ENCODE peak calls at places on chromosome 21, in nine cellular contexts. One of them, this sample, is unnamed.

GRCh38 chr21:43758132-43758619 is 17.9 kb downstream of the CSTB start:
- DNase-seq in progenitor cell of endocrine pancreas: no peak
- DNase-seq in CD8-positive, alpha-beta T cell: no peak
- DNase-seq in mammary epithelial cell: peak
- DNase-seq in left ventricle myocardium inferior: no peak
- DNase-seq in Panc1: no peak
- DNase-seq in GM10248: no peak
- DNase-seq in astrocyte of the spinal cord: peak
- DNase-seq in glutamatergic neuron: peak
- DNase-seq in this sample: no peak

GRCh38 chr21:24290151-24290833 is 1317.0 kb downstream of the MRPL39 start:
- DNase-seq in mammary epithelial cell: no peak
- DNase-seq in astrocyte of the spinal cord: no peak
- DNase-seq in left ventricle myocardium inferior: no peak
- DNase-seq in CD8-positive, alpha-beta T cell: peak
- DNase-seq in Panc1: no peak
- DNase-seq in progenitor cell of endocrine pancreas: no peak
- DNase-seq in glutamatergic neuron: no peak
- DNase-seq in GM10248: no peak
- DNase-seq in this sample: no peak

GRCh38 chr21:39066829-39067785 is 116.1 kb downstream of the PSMG1 start:
- DNase-seq in glutamatergic neuron: no peak
- DNase-seq in Panc1: no peak
- DNase-seq in left ventricle myocardium inferior: no peak
- DNase-seq in CD8-positive, alpha-beta T cell: no peak
- DNase-seq in mammary epithelial cell: no peak
- DNase-seq in astrocyte of the spinal cord: no peak
- DNase-seq in progenitor cell of endocrine pancreas: no peak
- DNase-seq in GM10248: no peak
- DNase-seq in this sample: no peak

GRCh38 chr21:15617968-15618367 is 111.8 kb upstream of the USP25 start:
- DNase-seq in astrocyte of the spinal cord: peak
- DNase-seq in progenitor cell of endocrine pancreas: no peak
- DNase-seq in left ventricle myocardium inferior: no peak
- DNase-seq in glutamatergic neuron: no peak
- DNase-seq in CD8-positive, alpha-beta T cell: no peak
- DNase-seq in GM10248: no peak
- DNase-seq in Panc1: no peak
- DNase-seq in mammary epithelial cell: peak
- DNase-seq in this sample: no peak

GRCh38 chr21:37484535-37485474 is 118.2 kb downstream of the DYRK1A start:
- DNase-seq in glutamatergic neuron: no peak
- DNase-seq in CD8-positive, alpha-beta T cell: no peak
- DNase-seq in progenitor cell of endocrine pancreas: no peak
- DNase-seq in Panc1: no peak
- DNase-seq in left ventricle myocardium inferior: no peak
- DNase-seq in GM10248: no peak
- DNase-seq in mammary epithelial cell: peak
- DNase-seq in astrocyte of the spinal cord: no peak
- DNase-seq in this sample: no peak

GRCh38 chr21:21740207-21740606 is 742.0 kb downstream of the NCAM2 start:
- DNase-seq in mammary epithelial cell: no peak
- DNase-seq in left ventricle myocardium inferior: no peak
- DNase-seq in CD8-positive, alpha-beta T cell: no peak
- DNase-seq in glutamatergic neuron: no peak
- DNase-seq in Panc1: no peak
- DNase-seq in progenitor cell of endocrine pancreas: no peak
- DNase-seq in astrocyte of the spinal cord: no peak
- DNase-seq in GM10248: no peak
- DNase-seq in this sample: no peak

GRCh38 chr21:45358261-45358670 is 46.7 kb upstream of the COL18A1 start:
- DNase-seq in glutamatergic neuron: no peak
- DNase-seq in progenitor cell of endocrine pancreas: no peak
- DNase-seq in astrocyte of the spinal cord: no peak
- DNase-seq in Panc1: no peak
- DNase-seq in GM10248: no peak
- DNase-seq in left ventricle myocardium inferior: no peak
- DNase-seq in mammary epithelial cell: no peak
- DNase-seq in CD8-positive, alpha-beta T cell: no peak
- DNase-seq in this sample: no peak

GRCh38 chr21:37338671-37339526 is 27.7 kb upstream of the DYRK1A start:
- DNase-seq in GM10248: no peak
- DNase-seq in glutamatergic neuron: no peak
- DNase-seq in astrocyte of the spinal cord: peak
- DNase-seq in mammary epithelial cell: peak
- DNase-seq in Panc1: peak
- DNase-seq in left ventricle myocardium inferior: peak
- DNase-seq in CD8-positive, alpha-beta T cell: no peak
- DNase-seq in progenitor cell of endocrine pancreas: no peak
- DNase-seq in this sample: no peak

GRCh38 chr21:44758141-44758561 is 43.5 kb downstream of the UBE2G2 start:
- DNase-seq in left ventricle myocardium inferior: no peak
- DNase-seq in progenitor cell of endocrine pancreas: peak
- DNase-seq in GM10248: no peak
- DNase-seq in astrocyte of the spinal cord: no peak
- DNase-seq in CD8-positive, alpha-beta T cell: no peak
- DNase-seq in Panc1: no peak
- DNase-seq in mammary epithelial cell: no peak
- DNase-seq in glutamatergic neuron: no peak
- DNase-seq in this sample: no peak

GRCh38 chr21:32256873-32257620 is 21.8 kb downstream of the MIS18A start:
- DNase-seq in progenitor cell of endocrine pancreas: no peak
- DNase-seq in left ventricle myocardium inferior: peak
- DNase-seq in GM10248: no peak
- DNase-seq in CD8-positive, alpha-beta T cell: no peak
- DNase-seq in mammary epithelial cell: peak
- DNase-seq in astrocyte of the spinal cord: peak
- DNase-seq in Panc1: no peak
- DNase-seq in glutamatergic neuron: peak
- DNase-seq in this sample: no peak

GRCh38 chr21:14617040-14617393 is 70.9 kb upstream of the SAMSN1 start:
- DNase-seq in glutamatergic neuron: no peak
- DNase-seq in astrocyte of the spinal cord: no peak
- DNase-seq in GM10248: no peak
- DNase-seq in left ventricle myocardium inferior: no peak
- DNase-seq in mammary epithelial cell: no peak
- DNase-seq in Panc1: no peak
- DNase-seq in progenitor cell of endocrine pancreas: no peak
- DNase-seq in CD8-positive, alpha-beta T cell: no peak
- DNase-seq in this sample: no peak

GRCh38 chr21:15421947-15422346 is 307.8 kb upstream of the USP25 start:
- DNase-seq in left ventricle myocardium inferior: no peak
- DNase-seq in Panc1: no peak
- DNase-seq in progenitor cell of endocrine pancreas: no peak
- DNase-seq in mammary epithelial cell: peak
- DNase-seq in astrocyte of the spinal cord: no peak
- DNase-seq in CD8-positive, alpha-beta T cell: no peak
- DNase-seq in GM10248: no peak
- DNase-seq in glutamatergic neuron: no peak
- DNase-seq in this sample: no peak

GRCh38 chr21:44836666-44837471 is 19.0 kb upstream of the SUMO3 start:
- DNase-seq in CD8-positive, alpha-beta T cell: no peak
- DNase-seq in progenitor cell of endocrine pancreas: no peak
- DNase-seq in mammary epithelial cell: peak
- DNase-seq in glutamatergic neuron: peak
- DNase-seq in astrocyte of the spinal cord: no peak
- DNase-seq in GM10248: no peak
- DNase-seq in left ventricle myocardium inferior: no peak
- DNase-seq in Panc1: no peak
- DNase-seq in this sample: no peak

GRCh38 chr21:43209575-43210453 is 41.0 kb downstream of the CRYAA start:
- DNase-seq in GM10248: no peak
- DNase-seq in mammary epithelial cell: no peak
- DNase-seq in glutamatergic neuron: no peak
- DNase-seq in CD8-positive, alpha-beta T cell: no peak
- DNase-seq in progenitor cell of endocrine pancreas: peak
- DNase-seq in Panc1: peak
- DNase-seq in astrocyte of the spinal cord: peak
- DNase-seq in left ventricle myocardium inferior: no peak
- DNase-seq in this sample: no peak

GRCh38 chr21:37231247-37231645 is 35.9 kb downstream of the VPS26C start:
- DNase-seq in mammary epithelial cell: no peak
- DNase-seq in progenitor cell of endocrine pancreas: no peak
- DNase-seq in GM10248: no peak
- DNase-seq in left ventricle myocardium inferior: no peak
- DNase-seq in Panc1: no peak
- DNase-seq in CD8-positive, alpha-beta T cell: no peak
- DNase-seq in astrocyte of the spinal cord: no peak
- DNase-seq in glutamatergic neuron: no peak
- DNase-seq in this sample: no peak

GRCh38 chr21:14762734-14763694 is 216.9 kb upstream of the SAMSN1 start:
- DNase-seq in mammary epithelial cell: no peak
- DNase-seq in CD8-positive, alpha-beta T cell: no peak
- DNase-seq in astrocyte of the spinal cord: no peak
- DNase-seq in progenitor cell of endocrine pancreas: no peak
- DNase-seq in Panc1: no peak
- DNase-seq in glutamatergic neuron: no peak
- DNase-seq in GM10248: peak
- DNase-seq in left ventricle myocardium inferior: no peak
- DNase-seq in this sample: no peak

GRCh38 chr21:37565530-37566223 is 199.1 kb downstream of the DYRK1A start:
- DNase-seq in GM10248: no peak
- DNase-seq in CD8-positive, alpha-beta T cell: no peak
- DNase-seq in mammary epithelial cell: no peak
- DNase-seq in progenitor cell of endocrine pancreas: no peak
- DNase-seq in Panc1: no peak
- DNase-seq in glutamatergic neuron: no peak
- DNase-seq in astrocyte of the spinal cord: peak
- DNase-seq in left ventricle myocardium inferior: no peak
- DNase-seq in this sample: no peak

GRCh38 chr21:40331182-40331581 is 463.9 kb downstream of the PCP4 start:
- DNase-seq in left ventricle myocardium inferior: no peak
- DNase-seq in GM10248: no peak
- DNase-seq in glutamatergic neuron: no peak
- DNase-seq in mammary epithelial cell: no peak
- DNase-seq in Panc1: no peak
- DNase-seq in astrocyte of the spinal cord: no peak
- DNase-seq in CD8-positive, alpha-beta T cell: no peak
- DNase-seq in progenitor cell of endocrine pancreas: no peak
- DNase-seq in this sample: no peak

GRCh38 chr21:46033410-46034404 is 52.1 kb downstream of the COL6A1 start:
- DNase-seq in progenitor cell of endocrine pancreas: no peak
- DNase-seq in astrocyte of the spinal cord: no peak
- DNase-seq in left ventricle myocardium inferior: no peak
- DNase-seq in mammary epithelial cell: no peak
- DNase-seq in Panc1: no peak
- DNase-seq in CD8-positive, alpha-beta T cell: no peak
- DNase-seq in glutamatergic neuron: peak
- DNase-seq in GM10248: no peak
- DNase-seq in this sample: no peak

GRCh38 chr21:43902441-43902840 is 37.4 kb downstream of the AGPAT3 start:
- DNase-seq in astrocyte of the spinal cord: no peak
- DNase-seq in CD8-positive, alpha-beta T cell: no peak
- DNase-seq in Panc1: no peak
- DNase-seq in mammary epithelial cell: no peak
- DNase-seq in progenitor cell of endocrine pancreas: no peak
- DNase-seq in left ventricle myocardium inferior: no peak
- DNase-seq in glutamatergic neuron: no peak
- DNase-seq in GM10248: no peak
- DNase-seq in this sample: no peak

DNA sequence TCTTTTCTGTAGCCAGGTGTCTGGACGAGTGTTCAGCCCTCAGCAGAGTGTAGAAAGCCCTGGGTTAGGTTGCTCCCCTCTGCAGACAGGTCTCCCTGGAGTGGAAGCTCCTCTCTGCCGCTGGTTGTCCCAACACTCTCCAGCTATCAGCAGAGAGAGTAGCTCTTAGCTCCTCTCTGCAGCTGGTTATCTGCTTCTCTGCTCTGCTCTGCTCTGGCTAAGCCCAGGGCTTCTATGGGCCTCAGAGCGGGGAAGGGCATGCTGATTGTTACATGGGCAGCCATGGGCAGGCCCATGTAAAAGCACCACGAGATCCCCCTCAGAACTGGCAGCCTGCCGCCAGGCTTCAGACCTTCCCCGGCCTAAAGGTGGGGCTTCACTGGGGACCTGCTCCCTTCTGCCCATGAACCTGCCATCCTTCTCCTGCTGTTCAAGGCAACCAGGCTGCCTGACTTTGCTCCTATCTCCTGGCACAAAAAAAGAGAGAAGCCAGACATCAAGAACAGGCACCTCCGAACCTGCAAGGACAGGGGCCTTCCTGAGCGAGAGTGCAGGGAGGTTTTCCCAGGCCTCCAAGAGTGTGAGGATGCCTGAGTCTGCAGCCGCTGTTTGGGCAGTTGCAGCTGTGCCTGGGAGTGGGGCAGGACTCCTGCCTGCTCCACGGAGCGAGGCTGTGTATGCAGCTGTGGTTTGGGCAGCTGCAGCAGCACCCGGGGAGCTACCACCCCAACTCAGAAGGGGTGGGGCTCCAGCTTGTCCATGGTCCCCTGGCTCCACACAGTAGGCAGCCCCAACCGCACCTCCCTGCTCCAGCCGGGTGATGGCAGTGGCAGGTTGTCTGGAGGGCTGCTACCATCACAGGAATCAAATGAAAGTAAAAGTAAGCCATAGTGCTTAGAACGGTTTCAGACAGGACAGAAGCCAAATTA is 973.7 kb downstream of the LTN1 start:
- DNase-seq in glutamatergic neuron: no peak
- DNase-seq in left ventricle myocardium inferior: no peak
- DNase-seq in mammary epithelial cell: no peak
- DNase-seq in astrocyte of the spinal cord: no peak
- DNase-seq in CD8-positive, alpha-beta T cell: no peak
- DNase-seq in Panc1: no peak
- DNase-seq in progenitor cell of endocrine pancreas: no peak
- DNase-seq in GM10248: no peak
- DNase-seq in this sample: no peak
- TF ChIP-seq CTCF in glutamatergic neuron: no peak
- TF ChIP-seq CTCF in left ventricle myocardium inferior: peak
- TF ChIP-seq CTCF in mammary epithelial cell: no peak
- TF ChIP-seq CTCF in astrocyte of the spinal cord: peak
- TF ChIP-seq CTCF in CD8-positive, alpha-beta T cell: no peak
- TF ChIP-seq CTCF in Panc1: no peak
- TF ChIP-seq CTCF in progenitor cell of endocrine pancreas: peak
- TF ChIP-seq CTCF in GM10248: peak
- TF ChIP-seq CTCF in this sample: no peak

GRCh38 chr21:30257773-30258172 is 25.0 kb downstream of the KRTAP24-1 start:
- DNase-seq in astrocyte of the spinal cord: peak
- DNase-seq in GM10248: no peak
- DNase-seq in left ventricle myocardium inferior: no peak
- DNase-seq in glutamatergic neuron: no peak
- DNase-seq in Panc1: no peak
- DNase-seq in mammary epithelial cell: peak
- DNase-seq in progenitor cell of endocrine pancreas: no peak
- DNase-seq in CD8-positive, alpha-beta T cell: no peak
- DNase-seq in this sample: peak
- TF ChIP-seq CTCF in astrocyte of the spinal cord: no peak
- TF ChIP-seq CTCF in GM10248: no peak
- TF ChIP-seq CTCF in left ventricle myocardium inferior: peak
- TF ChIP-seq CTCF in glutamatergic neuron: peak
- TF ChIP-seq CTCF in Panc1: peak
- TF ChIP-seq CTCF in mammary epithelial cell: peak
- TF ChIP-seq CTCF in progenitor cell of endocrine pancreas: peak
- TF ChIP-seq CTCF in CD8-positive, alpha-beta T cell: no peak
- TF ChIP-seq CTCF in this sample: peak

GRCh38 chr21:33403786-33404571 is 766 bp downstream of the IFNGR2 start:
- DNase-seq in astrocyte of the spinal cord: peak
- DNase-seq in CD8-positive, alpha-beta T cell: no peak
- DNase-seq in mammary epithelial cell: peak
- DNase-seq in glutamatergic neuron: peak
- DNase-seq in GM10248: peak
- DNase-seq in progenitor cell of endocrine pancreas: peak
- DNase-seq in left ventricle myocardium inferior: peak
- DNase-seq in Panc1: no peak
- DNase-seq in this sample: peak
- TF ChIP-seq CTCF in astrocyte of the spinal cord: no peak
- TF ChIP-seq CTCF in CD8-positive, alpha-beta T cell: no peak
- TF ChIP-seq CTCF in mammary epithelial cell: no peak
- TF ChIP-seq CTCF in glutamatergic neuron: no peak
- TF ChIP-seq CTCF in GM10248: no peak
- TF ChIP-seq CTCF in progenitor cell of endocrine pancreas: no peak
- TF ChIP-seq CTCF in left ventricle myocardium inferior: peak
- TF ChIP-seq CTCF in Panc1: no peak
- TF ChIP-seq CTCF in this sample: no peak

GRCh38 chr21:41501919-41502318 is 6.0 kb downstream of the TMPRSS2 start:
- DNase-seq in glutamatergic neuron: no peak
- DNase-seq in CD8-positive, alpha-beta T cell: no peak
- DNase-seq in left ventricle myocardium inferior: no peak
- DNase-seq in Panc1: no peak
- DNase-seq in progenitor cell of endocrine pancreas: no peak
- DNase-seq in GM10248: no peak
- DNase-seq in mammary epithelial cell: no peak
- DNase-seq in astrocyte of the spinal cord: no peak
- DNase-seq in this sample: no peak
- TF ChIP-seq CTCF in glutamatergic neuron: no peak
- TF ChIP-seq CTCF in CD8-positive, alpha-beta T cell: no peak
- TF ChIP-seq CTCF in left ventricle myocardium inferior: no peak
- TF ChIP-seq CTCF in Panc1: no peak
- TF ChIP-seq CTCF in progenitor cell of endocrine pancreas: no peak
- TF ChIP-seq CTCF in GM10248: no peak
- TF ChIP-seq CTCF in mammary epithelial cell: no peak
- TF ChIP-seq CTCF in astrocyte of the spinal cord: no peak
- TF ChIP-seq CTCF in this sample: no peak

This sample was measured in endothelial cell.